ENCODE peak calls at places on chromosomes 7 and 10, in eight cellular contexts. W is stomach, N is Peyer's patch, Z is endothelial cell of umbilical vein, Q is HepG2, L is right lobe of liver, J is IMR-90, U is HCT116. K is an unnamed sample. For H3K9me3, the result is how much of the 10 kb centered on the place peaks cover.

GRCh38 chr10:75565286-75566251 is 134.1 kb downstream of the LRMDA start:
- DNase-seq in W (peak), N (no peak), J (no peak), L (no peak), Q (peak), U (no peak), Z (no peak), K (no peak)

GRCh38 chr10:6077071-6077675 is 11.7 kb upstream of the RBM17 start:
- DNase-seq in Z (no peak), J (no peak), W (no peak), L (no peak), U (no peak), Q (no peak), N (no peak), K (no peak)

GRCh38 chr10:63866747-63867140 is 345.5 kb downstream of the REEP3 start:
- DNase-seq in N (no peak), Q (peak), U (peak), J (no peak), W (no peak), Z (peak), L (no peak), K (no peak)

GRCh38 chr7:154638286-154638685 is 364.6 kb downstream of the PAXIP1 start:
- DNase-seq in J (no peak), Q (no peak), U (no peak), N (no peak), W (no peak), L (no peak), Z (no peak), K (no peak)

GRCh38 chr7:46752881-46753366 is 829.0 kb downstream of the TNS3 start:
- DNase-seq in Q (no peak), N (no peak), U (peak), L (no peak), W (no peak), J (peak), Z (peak), K (no peak)

GRCh38 chr10:93386496-93387369 is 95.4 kb downstream of the MYOF start:
- DNase-seq in Q (no peak), J (no peak), Z (no peak), L (peak), N (no peak), U (no peak), W (no peak), K (peak)

GRCh38 chr7:25965405-25966123 is 186.4 kb upstream of the NFE2L3 start:
- DNase-seq in N (no peak), Q (no peak), Z (no peak), J (no peak), U (no peak), L (no peak), W (no peak), K (no peak)

GRCh38 chr7:100691676-100692577 is 2.1 kb downstream of the GIGYF1 start:
- DNase-seq in N (peak), U (no peak), L (peak), Z (peak), Q (peak), J (peak), W (peak), K (peak)

GRCh38 chr10:31757374-31757773 is 171.3 kb downstream of the ARHGAP12 start:
- DNase-seq in W (no peak), J (no peak), L (peak), U (no peak), N (no peak), Q (no peak), Z (no peak), K (no peak)

GRCh38 chr7:144384071-144384470 is 19.4 kb downstream of the NOBOX start:
- DNase-seq in W (no peak), Q (peak), J (no peak), L (no peak), U (peak), Z (no peak), N (no peak), K (no peak)

GRCh38 chr7:27840314-27840713 is 100.4 kb downstream of the TAX1BP1 start:
- DNase-seq in W (no peak), L (no peak), N (no peak), U (no peak), Z (no peak), Q (no peak), J (no peak), K (no peak)

GRCh38 chr7:148142660-148143248 is 447.8 kb upstream of the C7orf33 start:
- DNase-seq in Q (peak), Z (no peak), J (peak), L (no peak), W (no peak), N (no peak), U (peak), K (no peak)

GRCh38 chr10:12660812-12661211 is 311.5 kb downstream of the CAMK1D start:
- DNase-seq in Z (no peak), W (no peak), L (no peak), J (no peak), N (no peak), Q (no peak), U (no peak), K (no peak)

GRCh38 chr10:86938260-86938659 is 19.2 kb downstream of the MMRN2 start:
- DNase-seq in Q (no peak), U (no peak), N (no peak), W (no peak), Z (no peak), L (no peak), J (no peak), K (no peak)

GRCh38 chr10:119466076-119466475 is 76.4 kb downstream of the RGS10 start:
- DNase-seq in Q (no peak), J (no peak), U (no peak), L (no peak), W (no peak), Z (no peak), N (no peak), K (no peak)

GRCh38 chr7:43646603-43647313 is 63.9 kb downstream of the STK17A start:
- DNase-seq in L (no peak), N (no peak), U (no peak), W (no peak), Q (no peak), J (peak), Z (no peak), K (no peak)

GRCh38 chr7:115634633-115635032 is 395.9 kb downstream of the TFEC start:
- DNase-seq in Z (peak), J (no peak), N (no peak), L (no peak), Q (peak), U (no peak), W (no peak), K (no peak)

GRCh38 chr10:71216363-71216695 is 4.0 kb downstream of the UNC5B start:
- DNase-seq in J (no peak), W (peak), L (no peak), Q (no peak), N (no peak), U (no peak), Z (no peak), K (no peak)

GRCh38 chr7:74063223-74063641 is 20.4 kb upstream of the LIMK1 start:
- DNase-seq in Q (no peak), U (no peak), J (no peak), N (peak), W (no peak), L (no peak), Z (no peak), K (no peak)

GRCh38 chr7:43791-44540 is 148.4 kb upstream of the FAM20C start:
- DNase-seq in Z (no peak), W (no peak), Q (no peak), L (peak), N (peak), J (no peak), U (no peak), K (no peak)

GRCh38 chr7:152761116-152761748 is 1.7 kb downstream of the ACTR3B start:
- DNase-seq in Z (no peak), J (peak), U (no peak), W (no peak), L (no peak), N (no peak), Q (no peak), K (no peak)

GRCh38 chr10:132836832-132837540 is 51.0 kb upstream of the NKX6-2 start:
- DNase-seq in J (peak), L (no peak), Z (peak), U (no peak), Q (peak), W (peak), N (peak), K (no peak)

GRCh38 chr10:32773105-32773504 is 184.9 kb downstream of the ITGB1 start:
- DNase-seq in N (no peak), Z (no peak), L (no peak), J (no peak), U (no peak), W (no peak), Q (no peak), K (no peak)

GRCh38 chr10:32771217-32771616 is 186.8 kb downstream of the ITGB1 start:
- DNase-seq in L (no peak), Z (no peak), Q (no peak), N (no peak), J (no peak), W (no peak), U (no peak), K (no peak)
- H3K9me3 ChIP-seq in L (under half), Z (under half), Q (under half), N (under half), J (under half), W (under half), U (under half), K (under half)

GRCh38 chr10:124648738-124649137 is 95.4 kb downstream of the FAM53B start:
- DNase-seq in Q (no peak), J (peak), U (no peak), Z (peak), N (no peak), L (peak), W (peak), K (peak)

GRCh38 chr10:124646483-124647352 is 97.5 kb downstream of the FAM53B start:
- DNase-seq in J (peak), Z (peak), Q (peak), N (peak), L (peak), W (peak), U (no peak), K (peak)

GRCh38 chr10:124647421-124648130 is 96.6 kb downstream of the FAM53B start:
- DNase-seq in N (peak), Q (peak), J (peak), U (peak), L (peak), Z (peak), W (peak), K (peak)

GRCh38 chr10:124649209-124649608 is 95.0 kb downstream of the FAM53B start:
- DNase-seq in Q (no peak), Z (no peak), U (no peak), N (no peak), L (no peak), J (no peak), W (no peak), K (peak)

DNA sequence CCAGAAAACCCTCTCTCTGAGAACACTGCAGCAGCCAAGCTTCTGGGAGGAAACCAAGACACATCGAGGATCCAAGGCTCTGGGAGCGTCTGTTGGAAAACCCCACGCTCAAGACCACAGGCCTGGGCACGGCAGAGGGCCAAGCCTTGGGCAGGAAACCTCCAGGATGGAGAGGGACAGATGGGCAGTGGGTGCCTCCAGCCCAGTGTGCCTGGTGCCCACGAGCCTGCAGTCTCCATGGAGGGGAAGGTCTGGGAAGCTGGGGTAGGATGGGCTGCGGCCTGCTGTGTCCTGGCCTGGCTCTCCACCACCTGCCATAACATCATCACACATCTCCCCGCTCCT is 96.1 kb downstream of the FAM53B start:
- DNase-seq in Z (no peak), Q (no peak), L (no peak), U (no peak), N (no peak), W (no peak), J (no peak), K (no peak)
- H3K4me3 ChIP-seq in Z (no peak), Q (no peak), L (no peak), U (no peak), N (no peak), W (no peak), J (no peak), K (no peak)

DNA sequence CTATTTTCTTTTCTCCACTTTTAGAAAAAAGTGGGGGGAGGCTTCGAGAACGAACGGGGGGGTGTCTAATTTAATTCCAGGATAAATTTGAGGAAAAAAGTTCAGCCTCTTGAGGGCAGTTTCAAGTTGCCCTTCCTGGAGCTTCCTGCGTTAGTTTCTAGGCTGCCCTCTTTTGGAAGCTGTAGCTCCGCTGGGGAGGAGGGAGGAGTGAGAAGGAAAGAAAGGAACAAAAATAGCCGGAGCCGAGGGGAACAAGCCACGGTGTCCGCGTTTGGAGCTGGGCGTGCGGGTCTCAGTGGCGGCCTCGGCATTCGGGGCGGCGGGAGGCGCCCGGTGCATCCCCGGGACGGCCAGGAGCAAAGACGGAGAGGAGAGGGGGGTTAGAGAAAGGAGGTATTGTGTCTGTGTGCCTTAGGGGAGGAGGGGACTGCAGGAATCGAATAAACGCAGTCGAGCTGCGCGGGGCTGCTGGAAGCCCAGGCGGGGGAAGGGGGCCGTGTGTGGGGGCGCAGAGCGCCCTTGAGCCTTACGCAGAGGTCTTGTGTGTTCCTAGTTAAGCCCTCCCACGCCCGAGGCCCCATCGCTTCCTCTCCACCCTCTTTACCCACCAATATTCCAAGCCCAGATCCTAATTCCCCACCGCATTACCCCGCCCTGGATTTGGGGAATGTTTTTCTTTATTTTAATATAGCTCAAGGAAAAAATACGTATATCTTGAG is 2.0 kb upstream of the TNRC18 start:
- DNase-seq in L (peak), Z (peak), W (peak), Q (peak), U (no peak), N (peak), J (peak), K (peak)
- TF ChIP-seq POLR2A in L (peak), Z (peak), W (peak), Q (no peak), U (peak), N (peak), J (no peak), K (peak)

GRCh38 chr7:138257459-138258193 is 181.4 kb downstream of the AKR1D1 start:
- DNase-seq in W (peak), U (no peak), N (no peak), Q (peak), L (peak), Z (peak), J (no peak), K (no peak)

GRCh38 chr7:138254444-138254843 is 178.2 kb downstream of the AKR1D1 start:
- DNase-seq in U (no peak), Z (no peak), J (no peak), L (no peak), N (no peak), W (no peak), Q (no peak), K (no peak)

GRCh38 chr7:138259675-138260074 is 183.4 kb downstream of the AKR1D1 start:
- DNase-seq in Q (no peak), W (no peak), N (no peak), U (no peak), L (no peak), Z (no peak), J (no peak), K (no peak)

GRCh38 chr7:138258194-138258554 is 181.9 kb downstream of the AKR1D1 start:
- DNase-seq in Z (no peak), W (no peak), Q (peak), J (no peak), L (no peak), N (no peak), U (no peak), K (no peak)
- H3K9me3 ChIP-seq in Z (under half), W (under half), Q (under half), J (under half), L (under half), N (under half), U (under half), K (under half)